ENCODE peak calls at places on chromosomes 4 and X, in five cellular contexts. F, A, B, D and Z are unnamed samples.

GRCh38 chr4:31360786-31361185 is 640.6 kb downstream of the PCDH7 start:
- DNase-seq in F (no peak), A (peak), B (no peak), D (peak), Z (no peak)

GRCh38 chrX:13899607-13900006 is 82.7 kb upstream of the GPM6B start:
- DNase-seq in F (peak), A (peak), B (peak), D (peak), Z (peak)

GRCh38 chrX:151983186-151983585 is 8.7 kb upstream of the GABRE start:
- DNase-seq in F (no peak), A (no peak), B (no peak), D (no peak), Z (no peak)

GRCh38 chr4:181909368-181909767 is 333.8 kb upstream of the TENM3 start:
- DNase-seq in F (no peak), A (peak), B (no peak), D (peak), Z (peak)

GRCh38 chr4:40205259-40206198 is 8.7 kb downstream of the RHOH start:
- DNase-seq in F (no peak), A (no peak), B (no peak), D (no peak), Z (no peak)

GRCh38 chr4:48196758-48197504 is 62.9 kb upstream of the TXK start:
- DNase-seq in F (no peak), A (no peak), B (no peak), D (no peak), Z (no peak)

GRCh38 chr4:179989975-179990374 is 2253.2 kb upstream of the TENM3 start:
- DNase-seq in F (no peak), A (no peak), B (no peak), D (no peak), Z (no peak)

GRCh38 chrX:28854637-28855036 is 267.4 kb downstream of the IL1RAPL1 start:
- DNase-seq in F (no peak), A (peak), B (no peak), D (no peak), Z (no peak)

GRCh38 chrX:15465347-15465746 is 27.8 kb downstream of the PIR start:
- DNase-seq in F (no peak), A (no peak), B (no peak), D (no peak), Z (no peak)

GRCh38 chrX:46575991-46576392 is 2.4 kb downstream of the CHST7 start:
- DNase-seq in F (peak), A (peak), B (peak), D (no peak), Z (no peak)

GRCh38 chr4:42428036-42428435 is 30.7 kb downstream of the SHISA3 start:
- DNase-seq in F (no peak), A (no peak), B (no peak), D (no peak), Z (no peak)

GRCh38 chr4:101237773-101238172 is 109.6 kb downstream of the PPP3CA start:
- DNase-seq in F (no peak), A (no peak), B (no peak), D (no peak), Z (no peak)

GRCh38 chr4:2408401-2408958 is 10.0 kb downstream of the ZFYVE28 start:
- DNase-seq in F (no peak), A (no peak), B (no peak), D (no peak), Z (peak)

GRCh38 chrX:54509401-54509800 is 13.4 kb upstream of the FGD1 start:
- DNase-seq in F (no peak), A (no peak), B (no peak), D (no peak), Z (no peak)

GRCh38 chr4:107794001-107794400 is 30.7 kb upstream of the SGMS2 start:
- DNase-seq in F (no peak), A (no peak), B (no peak), D (no peak), Z (no peak)

GRCh38 chr4:107930821-107931774 is at the start of gene CYP2U1:
- DNase-seq in F (peak), A (peak), B (peak), D (peak), Z (peak)

GRCh38 chrX:56763556-56764152 is 34.6 kb downstream of the NBDY start:
- DNase-seq in F (no peak), A (no peak), B (peak), D (no peak), Z (no peak)

GRCh38 chr4:158446106-158446505 is 75.6 kb upstream of the RXFP1 start:
- DNase-seq in F (no peak), A (peak), B (no peak), D (no peak), Z (no peak)

GRCh38 chr4:76867880-76868655 is 29.9 kb downstream of the SOWAHB start:
- DNase-seq in F (no peak), A (no peak), B (no peak), D (no peak), Z (no peak)

GRCh38 chr4:7503597-7503996 is 68.9 kb upstream of the PSAPL1 start:
- DNase-seq in F (no peak), A (no peak), B (no peak), D (no peak), Z (no peak)

GRCh38 chr4:137307806-137308205 is 224.5 kb downstream of the PCDH18 start:
- DNase-seq in F (peak), A (peak), B (peak), D (no peak), Z (no peak)

GRCh38 chrX:13864264-13864663 is 47.4 kb upstream of the GPM6B start:
- DNase-seq in F (no peak), A (peak), B (no peak), D (no peak), Z (no peak)

GRCh38 chr4:183624548-183624947 is 34.4 kb downstream of the RWDD4 start:
- DNase-seq in F (no peak), A (no peak), B (no peak), D (no peak), Z (peak)
- H3K27ac ChIP-seq in F (no peak), A (no peak), B (no peak), D (no peak), Z (no peak)

DNA sequence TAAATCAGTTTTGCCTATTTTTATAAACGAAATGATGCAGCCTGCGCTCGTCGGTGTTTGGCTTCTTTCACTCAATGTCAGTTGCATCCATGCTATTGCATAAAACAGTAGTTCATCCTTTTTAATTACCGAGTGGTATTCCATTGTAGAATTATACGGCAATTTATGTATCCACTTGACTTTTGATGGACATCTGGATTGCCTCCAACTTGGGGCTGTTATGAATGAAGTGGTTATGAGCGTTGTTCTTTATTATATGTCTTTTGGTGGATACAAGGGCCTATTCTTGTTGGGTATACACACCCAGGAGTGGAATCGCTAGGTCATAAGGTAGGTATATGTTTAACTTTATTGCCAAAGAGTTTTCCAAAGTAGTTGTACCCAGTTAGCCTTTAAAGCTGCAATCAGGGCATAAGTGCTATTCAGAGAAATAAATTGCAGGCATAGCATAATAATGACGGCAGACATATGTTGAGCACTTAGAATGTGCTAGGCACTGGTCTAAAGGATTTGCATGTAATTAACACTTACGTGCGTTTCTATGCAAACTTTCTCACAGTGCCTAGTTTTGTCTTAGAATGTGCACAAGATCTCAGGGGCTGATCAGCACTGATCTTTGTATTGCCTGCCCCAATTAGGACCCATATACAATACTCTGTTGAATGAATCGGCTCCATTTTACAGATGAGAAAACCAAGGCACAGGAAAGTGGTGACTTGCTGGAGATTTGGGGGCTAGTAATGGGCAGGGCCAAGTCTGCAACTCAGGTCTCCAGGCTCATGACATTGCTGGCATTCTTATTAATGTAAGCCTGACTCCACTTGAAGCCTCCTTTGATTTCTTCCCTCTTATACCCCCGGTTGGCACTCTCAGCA is 407.0 kb downstream of the BCOR start:
- DNase-seq in F (no peak), A (no peak), B (no peak), D (no peak), Z (no peak)
- TF ChIP-seq CTCF in F (no peak), A (no peak), B (no peak), D (no peak), Z (no peak)

DNA sequence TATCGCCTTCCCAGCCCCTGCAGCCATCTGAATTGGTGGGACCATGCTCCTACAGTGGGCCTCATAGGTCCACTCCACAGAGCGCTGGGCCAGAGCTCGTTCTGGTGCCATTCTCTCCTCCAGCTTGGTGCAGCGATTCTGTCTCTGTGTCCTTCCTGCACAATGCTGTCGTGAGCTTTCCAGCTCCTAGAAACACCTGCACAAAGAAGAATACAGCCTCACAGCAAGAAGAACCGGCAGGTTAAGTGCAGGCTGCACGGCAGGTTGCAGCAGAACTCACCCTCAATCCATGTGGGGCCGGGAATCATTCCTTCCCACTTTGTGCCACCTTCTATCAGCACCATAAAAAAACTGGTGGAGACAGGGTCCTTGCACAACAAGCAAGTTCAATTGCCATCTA is 101.2 kb upstream of the ENPP6 start:
- DNase-seq in F (no peak), A (no peak), B (no peak), D (no peak), Z (no peak)
- H3K27ac ChIP-seq in F (no peak), A (no peak), B (no peak), D (no peak), Z (no peak)

GRCh38 chr4:109118635-109119034 is 183.8 kb downstream of the COL25A1 start:
- DNase-seq in F (no peak), A (no peak), B (no peak), D (no peak), Z (no peak)

GRCh38 chr4:109111031-109111430 is 191.4 kb downstream of the COL25A1 start:
- DNase-seq in F (no peak), A (no peak), B (no peak), D (no peak), Z (no peak)

DNA sequence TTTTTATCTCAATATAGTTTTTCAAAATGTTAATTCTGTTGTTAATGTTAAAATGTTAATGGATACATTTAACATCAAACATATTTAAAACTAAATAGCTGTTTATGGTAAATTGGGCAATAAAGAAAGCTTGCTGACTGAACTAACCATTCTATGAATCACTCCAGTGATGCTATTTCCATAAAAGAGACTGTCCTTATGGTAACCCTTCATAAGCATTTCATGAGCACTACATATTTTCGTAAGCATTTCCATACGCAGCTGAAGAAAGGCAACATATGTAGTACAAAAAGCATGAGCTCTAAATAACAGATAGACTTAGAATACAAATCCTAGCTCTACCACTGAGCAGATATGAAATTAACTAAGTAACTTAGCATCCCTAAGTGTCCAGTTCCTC is 188.9 kb downstream of the COL25A1 start:
- DNase-seq in F (no peak), A (peak), B (no peak), D (no peak), Z (no peak)
- TF ChIP-seq CTCF in F (no peak), A (no peak), B (no peak), D (no peak), Z (no peak)

GRCh38 chrX:136907626-136908025 is 27.1 kb upstream of the RBMX start:
- DNase-seq in F (peak), A (no peak), B (peak), D (no peak), Z (no peak)

GRCh38 chrX:136909119-136909705 is 28.7 kb upstream of the RBMX start:
- DNase-seq in F (peak), A (peak), B (peak), D (peak), Z (peak)

GRCh38 chrX:136909706-136910564 is 29.4 kb upstream of the RBMX start:
- DNase-seq in F (peak), A (peak), B (peak), D (peak), Z (peak)

GRCh38 chrX:136906921-136907510 is 26.5 kb upstream of the RBMX start:
- DNase-seq in F (no peak), A (no peak), B (peak), D (no peak), Z (no peak)

DNA sequence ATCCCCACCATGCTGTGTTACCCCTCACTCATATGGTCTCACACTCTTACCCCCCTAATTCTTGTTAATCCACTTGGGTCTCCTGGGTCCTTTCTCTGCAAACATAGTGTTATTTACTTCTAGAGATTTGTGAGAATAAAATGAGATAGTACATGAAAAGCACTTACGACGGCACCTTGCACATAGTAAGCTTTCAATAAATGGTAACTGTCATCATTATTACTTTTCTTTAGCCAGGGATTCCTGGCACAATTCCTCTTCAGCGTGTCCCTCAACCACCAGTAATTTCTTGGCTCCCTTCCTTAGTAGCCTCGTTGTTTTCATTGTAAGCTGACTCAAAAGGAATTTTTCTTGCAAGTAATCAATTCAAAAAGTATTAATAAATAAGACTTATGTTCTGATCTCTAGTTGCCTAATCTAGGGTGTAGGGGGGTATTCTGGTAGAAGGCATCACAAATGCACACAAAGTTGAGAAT is 30.1 kb upstream of the RBMX start:
- DNase-seq in F (no peak), A (peak), B (no peak), D (no peak), Z (no peak)
- H3K27ac ChIP-seq in F (peak), A (no peak), B (no peak), D (peak), Z (no peak)